ENCODE peak calls at places on chromosome 15, in nine cellular contexts. Y is activated CD8-positive, alpha-beta T cell treated with anti-CD3 and anti-CD28 coated beads, Interleukin-2, amount 10 ng/mL, durations not matched to agents 7 days and 5 days; A is uterus; M is hypothalamus; K is mammary epithelial cell; H is progenitor cell of endocrine pancreas; L is NCI-H1436; I is stimulated activated CD4-positive, alpha-beta T cell treated with anti-CD3 and anti-CD28 coated beads, Interleukin-12 subunit alpha, Interleukin-12 subunit beta, amount 100 ng/mL, for 48 hours; T is left cardiac atrium. F is an unnamed sample.

GRCh38 chr15:95988574-95988887 is 342.0 kb upstream of the NR2F2 start:
- DNase-seq in Y (no peak), A (no peak), M (no peak), K (no peak), H (no peak), L (no peak), I (no peak), T (no peak), F (no peak)

GRCh38 chr15:51736646-51737537 is 563 bp downstream of the LYSMD2 start:
- DNase-seq in Y (peak; percentile 72), A (peak; percentile 52), M (peak; percentile 49), K (no peak), H (peak; percentile 26), L (peak; percentile 34), I (peak; percentile 41), T (peak; percentile 60), F (no peak)

GRCh38 chr15:75335313-75335704 is 554 bp upstream of the COMMD4 start:
- DNase-seq in Y (no peak), A (no peak), M (no peak), K (peak; percentile 35), H (no peak), L (no peak), I (no peak), T (no peak), F (no peak)

GRCh38 chr15:78768531-78769408 is 42.5 kb downstream of the ADAMTS7 start:
- DNase-seq in Y (no peak), A (no peak), M (no peak), K (no peak), H (no peak), L (no peak), I (no peak), T (no peak), F (no peak)

GRCh38 chr15:65980824-65981456 is 111.6 kb downstream of the RAB11A start:
- DNase-seq in Y (peak; percentile 34), A (peak; percentile 30), M (peak; percentile 24), K (peak; percentile 64), H (peak; percentile 56), L (no peak), I (peak; percentile 20), T (peak; percentile 46), F (peak; percentile 76)

GRCh38 chr15:74889390-74889881 is 406 bp upstream of the MPI start:
- DNase-seq in Y (peak; percentile 30), A (peak; percentile 39), M (peak; percentile 34), K (no peak), H (no peak), L (no peak), I (no peak), T (peak; percentile 56), F (peak; percentile 31)

GRCh38 chr15:40344631-40345120 is 3.9 kb upstream of the CCDC9B start:
- DNase-seq in Y (peak; percentile 83), A (peak; percentile 56), M (peak; percentile 64), K (peak; percentile 45), H (no peak), L (peak; percentile 61), I (peak; percentile 54), T (peak; percentile 58), F (peak; percentile 71)

GRCh38 chr15:71110800-71111565 is 4.3 kb upstream of the THSD4 start:
- DNase-seq in Y (no peak), A (no peak), M (no peak), K (no peak), H (no peak), L (no peak), I (no peak), T (no peak), F (no peak)

GRCh38 chr15:56778761-56779160 is 45.5 kb upstream of the ZNF280D start:
- DNase-seq in Y (no peak), A (no peak), M (no peak), K (no peak), H (no peak), L (no peak), I (no peak), T (no peak), F (no peak)

GRCh38 chr15:62896969-62897486 is 145.5 kb upstream of the TPM1 start:
- DNase-seq in Y (no peak), A (peak; percentile 94), M (no peak), K (peak; percentile 98), H (no peak), L (no peak), I (no peak), T (peak; percentile 92), F (peak; percentile 98)

GRCh38 chr15:67790610-67791319 is 34.5 kb upstream of the SKOR1 start:
- DNase-seq in Y (no peak), A (no peak), M (no peak), K (peak; percentile 2), H (no peak), L (no peak), I (no peak), T (no peak), F (no peak)